ENCODE peak calls at places on chromosome 1, in four cellular contexts. One of them, this sample, is unnamed.

GRCh38 chr1:44733365-44733764 is 2.4 kb upstream of the RNU5D-1 start:
- DNase-seq in HAP-1: no peak
- DNase-seq in A549: no peak
- DNase-seq in nephron progenitor cell: no peak
- DNase-seq in this sample: no peak

GRCh38 chr1:60972841-60973364 is 109.5 kb upstream of the NFIA start:
- DNase-seq in HAP-1: no peak
- DNase-seq in A549: no peak
- DNase-seq in nephron progenitor cell: no peak
- DNase-seq in this sample: peak; percentile 75

GRCh38 chr1:104098837-104099236 is 349.1 kb downstream of the AMY1C start:
- DNase-seq in HAP-1: no peak
- DNase-seq in A549: no peak
- DNase-seq in nephron progenitor cell: no peak
- DNase-seq in this sample: no peak

GRCh38 chr1:5909576-5910275 is 82.5 kb downstream of the NPHP4 start:
- DNase-seq in HAP-1: no peak
- DNase-seq in A549: no peak
- DNase-seq in nephron progenitor cell: no peak
- DNase-seq in this sample: no peak

GRCh38 chr1:201254625-201255469 is 28.5 kb upstream of the PKP1 start:
- DNase-seq in HAP-1: peak; percentile 20
- DNase-seq in A549: peak; percentile 89
- DNase-seq in nephron progenitor cell: peak; percentile 95
- DNase-seq in this sample: peak; percentile 15

GRCh38 chr1:184945678-184946412 is 28.5 kb downstream of the NIBAN1 start:
- DNase-seq in HAP-1: no peak
- DNase-seq in A549: no peak
- DNase-seq in nephron progenitor cell: no peak
- DNase-seq in this sample: no peak

GRCh38 chr1:19869929-19870328 is 12.3 kb upstream of the OTUD3 start:
- DNase-seq in HAP-1: no peak
- DNase-seq in A549: no peak
- DNase-seq in nephron progenitor cell: no peak
- DNase-seq in this sample: no peak

GRCh38 chr1:59062743-59063142 is 234.2 kb upstream of the FGGY start:
- DNase-seq in HAP-1: no peak
- DNase-seq in A549: no peak
- DNase-seq in nephron progenitor cell: no peak
- DNase-seq in this sample: no peak

GRCh38 chr1:3097861-3098260 is 28.9 kb downstream of the PRDM16 start:
- DNase-seq in HAP-1: no peak
- DNase-seq in A549: no peak
- DNase-seq in nephron progenitor cell: no peak
- DNase-seq in this sample: no peak

GRCh38 chr1:42462828-42463763 is at the start of gene CCDC30:
- DNase-seq in HAP-1: peak; percentile 92
- DNase-seq in A549: peak; percentile 95
- DNase-seq in nephron progenitor cell: peak; percentile 91
- DNase-seq in this sample: peak; percentile 97

GRCh38 chr1:114079596-114080190 is 74.0 kb downstream of the SYT6 start:
- DNase-seq in HAP-1: no peak
- DNase-seq in A549: no peak
- DNase-seq in nephron progenitor cell: no peak
- DNase-seq in this sample: no peak

GRCh38 chr1:97797403-97798183 is 123.2 kb downstream of the DPYD start:
- DNase-seq in HAP-1: no peak
- DNase-seq in A549: no peak
- DNase-seq in nephron progenitor cell: no peak
- DNase-seq in this sample: no peak

GRCh38 chr1:93758842-93759515 is 77.3 kb upstream of the BCAR3 start:
- DNase-seq in HAP-1: no peak
- DNase-seq in A549: no peak
- DNase-seq in nephron progenitor cell: no peak
- DNase-seq in this sample: peak; percentile 94

GRCh38 chr1:226052061-226052460 is 10.5 kb upstream of the H3-3A start:
- DNase-seq in HAP-1: no peak
- DNase-seq in A549: no peak
- DNase-seq in nephron progenitor cell: no peak
- DNase-seq in this sample: no peak

GRCh38 chr1:147753084-147753483 is 7.3 kb downstream of the GJA5 start:
- DNase-seq in HAP-1: no peak
- DNase-seq in A549: no peak
- DNase-seq in nephron progenitor cell: no peak
- DNase-seq in this sample: no peak

GRCh38 chr1:87179851-87180519 is 148.7 kb upstream of the LMO4 start:
- DNase-seq in HAP-1: no peak
- DNase-seq in A549: no peak
- DNase-seq in nephron progenitor cell: no peak
- DNase-seq in this sample: no peak

GRCh38 chr1:46301406-46302090 is 1.9 kb downstream of the LRRC41 start:
- DNase-seq in HAP-1: no peak
- DNase-seq in A549: no peak
- DNase-seq in nephron progenitor cell: peak; percentile 27
- DNase-seq in this sample: peak; percentile 22

GRCh38 chr1:212188599-212189351 is 96.4 kb upstream of the PPP2R5A start:
- DNase-seq in HAP-1: no peak
- DNase-seq in A549: no peak
- DNase-seq in nephron progenitor cell: no peak
- DNase-seq in this sample: no peak

GRCh38 chr1:29883986-29884385 is 647.7 kb downstream of the PTPRU start:
- DNase-seq in HAP-1: no peak
- DNase-seq in A549: no peak
- DNase-seq in nephron progenitor cell: no peak
- DNase-seq in this sample: no peak

GRCh38 chr1:115170972-115171392 is 81.7 kb upstream of the TSPAN2 start:
- DNase-seq in HAP-1: no peak
- DNase-seq in A549: no peak
- DNase-seq in nephron progenitor cell: no peak
- DNase-seq in this sample: no peak

GRCh38 chr1:3074800-3075199 is 5.8 kb downstream of the PRDM16 start:
- DNase-seq in HAP-1: no peak
- DNase-seq in A549: no peak
- DNase-seq in nephron progenitor cell: no peak
- DNase-seq in this sample: no peak

GRCh38 chr1:176494436-176494835 is 31.5 kb downstream of the PAPPA2 start:
- DNase-seq in HAP-1: no peak
- DNase-seq in A549: no peak
- DNase-seq in nephron progenitor cell: no peak
- DNase-seq in this sample: no peak

GRCh38 chr1:118184737-118185082 is 318 bp downstream of the SPAG17 start:
- DNase-seq in HAP-1: no peak
- DNase-seq in A549: no peak
- DNase-seq in nephron progenitor cell: no peak
- DNase-seq in this sample: no peak

GRCh38 chr1:152170287-152170933 is 11.4 kb upstream of the RPTN start:
- DNase-seq in HAP-1: no peak
- DNase-seq in A549: no peak
- DNase-seq in nephron progenitor cell: no peak
- DNase-seq in this sample: no peak

This sample was measured in HepG2.